ENCODE peak calls at places on chromosomes 3 and 15, in five cellular contexts. K, X, S, I and P are unnamed samples.

GRCh38 chr3:150365132-150365604 is 42.9 kb upstream of the TSC22D2 start:
- DNase-seq in S (no peak), X (peak), K (peak), I (no peak), P (peak)

GRCh38 chr3:134486577-134487041 is 752 bp downstream of the CEP63 start:
- DNase-seq in X (peak), I (no peak), K (no peak), S (peak), P (peak)

GRCh38 chr15:58987036-58987435 is 427 bp upstream of the RNF111 start:
- DNase-seq in I (no peak), S (no peak), X (no peak), K (no peak), P (no peak)

GRCh38 chr15:92667291-92667904 is 11.8 kb upstream of the FAM174B start:
- DNase-seq in X (no peak), I (no peak), S (no peak), K (no peak), P (no peak)

GRCh38 chr15:58474741-58475323 is 43.0 kb downstream of the LIPC start:
- DNase-seq in I (no peak), K (no peak), S (no peak), X (no peak), P (peak)

GRCh38 chr3:5002174-5002870 is 23.1 kb downstream of the BHLHE40 start:
- DNase-seq in K (no peak), X (no peak), S (peak), I (no peak), P (no peak)

GRCh38 chr3:71409352-71409751 is 174.2 kb downstream of the FOXP1 start:
- DNase-seq in I (no peak), X (no peak), S (no peak), K (no peak), P (no peak)

GRCh38 chr3:122533931-122534334 is 19.2 kb upstream of the KPNA1 start:
- DNase-seq in I (peak), S (no peak), K (peak), X (peak), P (peak)

GRCh38 chr3:15284121-15284889 is 48.1 kb downstream of the SH3BP5 start:
- DNase-seq in X (peak), I (no peak), K (no peak), S (peak), P (no peak)

GRCh38 chr3:154781595-154781994 is 298.5 kb upstream of the MME start:
- DNase-seq in K (no peak), X (no peak), I (no peak), S (no peak), P (no peak)

GRCh38 chr3:48708481-48708889 is 8.5 kb downstream of the IP6K2 start:
- DNase-seq in X (peak), I (no peak), S (no peak), K (no peak), P (no peak)

GRCh38 chr15:40567111-40567510 is 2.0 kb upstream of the RPUSD2 start:
- DNase-seq in K (peak), S (no peak), X (peak), I (no peak), P (no peak)

GRCh38 chr3:48694610-48695051 is 8.9 kb upstream of the NCKIPSD start:
- DNase-seq in I (no peak), X (peak), S (no peak), K (peak), P (no peak)

GRCh38 chr3:63960048-63960711 is 48.0 kb upstream of the SCAANT1 start:
- DNase-seq in I (no peak), S (no peak), X (peak), K (peak), P (no peak)
- H3K4me3 ChIP-seq in I (no peak), S (no peak), X (peak), K (peak), P (no peak)

DNA sequence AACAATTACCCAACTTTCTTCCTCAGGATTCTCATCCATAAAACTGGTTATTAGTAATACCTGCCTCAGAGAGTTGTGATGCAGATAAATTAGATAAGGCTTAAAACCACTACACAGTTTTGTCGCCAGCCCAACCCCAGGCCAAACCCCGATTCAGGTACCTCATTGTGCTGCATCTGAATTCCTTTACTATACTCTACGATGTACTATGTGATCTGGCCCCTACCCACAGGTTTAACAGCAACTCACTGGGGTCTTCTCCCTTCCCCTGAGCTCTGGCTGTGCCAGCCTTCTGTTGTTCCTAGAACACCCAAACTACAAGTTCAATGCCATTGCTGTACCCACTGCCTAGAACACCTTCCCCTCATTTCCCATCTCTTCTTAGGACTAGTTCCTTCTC is 64.6 kb downstream of the MYO5A start:
- DNase-seq in S (no peak), X (no peak), K (no peak), I (no peak), P (no peak)
- H3K4me3 ChIP-seq in S (peak), X (no peak), K (no peak), I (no peak), P (peak)

GRCh38 chr3:58351920-58352319 is 19.2 kb downstream of the PXK start:
- DNase-seq in K (no peak), I (no peak), S (no peak), X (no peak), P (peak)

GRCh38 chr3:58350627-58351013 is 17.9 kb downstream of the PXK start:
- DNase-seq in K (no peak), S (no peak), X (peak), I (no peak), P (peak)

GRCh38 chr3:58347984-58348383 is 15.3 kb downstream of the PXK start:
- DNase-seq in I (no peak), X (no peak), K (no peak), S (no peak), P (no peak)

GRCh38 chr3:58352624-58353023 is 19.9 kb downstream of the PXK start:
- DNase-seq in K (no peak), X (no peak), S (no peak), I (no peak), P (no peak)

DNA sequence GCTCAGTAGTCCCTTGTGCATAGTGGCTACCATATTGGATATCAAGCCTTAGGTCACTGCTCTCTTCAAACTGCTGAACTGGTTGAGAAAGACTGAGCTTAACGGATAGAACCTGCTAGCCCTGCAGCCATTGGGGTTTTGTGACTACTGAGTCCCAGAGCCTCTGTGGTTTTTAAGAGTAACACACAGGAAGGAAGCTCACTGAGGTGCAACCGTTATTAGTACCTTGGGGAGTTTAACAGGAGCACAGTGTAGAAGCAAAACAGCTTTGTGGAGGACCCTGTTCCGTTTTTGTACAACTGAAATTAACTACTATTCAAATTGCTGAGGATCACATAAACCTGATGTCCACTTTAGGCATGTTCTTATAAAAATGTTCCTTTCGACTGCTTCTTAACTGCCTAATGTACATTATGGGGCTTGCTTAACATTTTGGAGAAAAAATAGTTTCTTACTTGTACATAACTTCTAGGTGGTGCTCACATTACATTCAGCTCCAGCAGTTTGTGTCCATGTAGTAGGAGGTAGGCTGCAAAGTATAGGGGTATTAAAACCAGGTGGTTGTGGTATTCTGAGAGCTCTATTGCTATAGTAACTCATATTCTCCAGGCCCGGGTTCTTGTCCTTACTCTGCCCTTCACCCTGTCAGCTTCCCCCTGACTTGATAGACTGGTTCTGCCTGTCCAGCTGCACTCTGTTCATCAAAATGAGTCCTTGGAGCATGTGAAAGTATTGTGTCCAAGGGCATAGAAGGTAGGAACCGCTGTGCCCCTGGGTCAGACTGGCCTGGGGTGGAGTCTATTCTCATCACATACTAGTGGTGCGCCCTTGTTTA is 17.3 kb downstream of the PXK start:
- DNase-seq in S (no peak), I (peak), K (no peak), X (no peak), P (peak)
- H3K4me3 ChIP-seq in S (no peak), I (no peak), K (no peak), X (no peak), P (no peak)

GRCh38 chr15:24848050-24848449 is 106.7 kb upstream of the SNRPN start:
- DNase-seq in K (no peak), S (no peak), X (peak), I (no peak), P (no peak)
- H3K4me3 ChIP-seq in K (no peak), S (no peak), X (peak), I (no peak), P (no peak)

GRCh38 chr3:114624676-114625181 is 330.9 kb downstream of the TIGIT start:
- DNase-seq in X (peak), K (peak), I (no peak), S (no peak), P (no peak)

GRCh38 chr3:114624047-114624445 is 330.2 kb downstream of the TIGIT start:
- DNase-seq in S (no peak), I (no peak), K (no peak), X (peak), P (no peak)

GRCh38 chr3:114622001-114622400 is 328.2 kb downstream of the TIGIT start:
- DNase-seq in I (no peak), K (no peak), X (no peak), S (no peak), P (no peak)

GRCh38 chr3:114626751-114627150 is 332.9 kb downstream of the TIGIT start:
- DNase-seq in S (no peak), X (peak), K (no peak), I (no peak), P (no peak)

DNA sequence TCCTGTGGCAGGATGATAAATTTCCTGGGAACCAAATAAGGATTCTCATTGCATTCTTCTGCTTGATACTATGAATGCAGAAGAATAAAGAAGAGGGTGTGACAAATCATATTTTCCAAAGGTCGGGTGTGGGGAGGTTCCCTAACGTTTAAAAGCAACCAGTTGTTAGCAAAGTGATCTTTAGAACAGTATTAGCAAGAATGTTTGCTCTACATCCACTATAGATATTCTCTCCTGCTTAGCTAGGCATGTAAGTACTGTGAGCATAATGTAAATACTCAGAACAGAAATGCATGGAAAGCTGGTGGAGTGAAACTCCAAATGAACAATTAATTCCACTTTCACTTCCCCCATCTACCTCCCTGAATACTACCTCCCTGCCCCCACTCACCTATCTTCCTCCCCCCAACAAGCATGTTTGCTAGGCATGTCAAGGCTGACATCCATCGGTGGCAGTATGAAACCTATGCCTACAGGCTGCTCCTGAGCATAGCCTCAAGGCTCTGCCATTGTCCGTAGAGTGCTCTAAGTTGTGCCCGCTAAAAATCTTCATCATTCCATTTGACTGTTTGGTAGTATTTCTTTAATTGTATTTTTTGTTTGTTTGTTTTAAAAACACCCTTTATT is 329.7 kb downstream of the TIGIT start:
- DNase-seq in S (no peak), I (no peak), X (no peak), K (no peak), P (peak)
- H3K4me3 ChIP-seq in S (no peak), I (no peak), X (peak), K (peak), P (no peak)

GRCh38 chr15:68796576-68796975 is 24.1 kb downstream of the ANP32A start:
- DNase-seq in S (no peak), I (no peak), K (no peak), X (no peak), P (no peak)

GRCh38 chr15:68793776-68794175 is 26.9 kb downstream of the ANP32A start:
- DNase-seq in K (no peak), I (no peak), X (no peak), S (no peak), P (no peak)

GRCh38 chr15:68794307-68794706 is 26.4 kb downstream of the ANP32A start:
- DNase-seq in I (no peak), X (no peak), S (no peak), K (no peak), P (peak)

GRCh38 chr15:68795298-68795848 is 25.3 kb downstream of the ANP32A start:
- DNase-seq in X (peak), I (peak), K (no peak), S (peak), P (peak)

GRCh38 chr15:68794869-68795268 is 25.8 kb downstream of the ANP32A start:
- DNase-seq in X (no peak), I (no peak), K (no peak), S (no peak), P (no peak)
- H3K4me3 ChIP-seq in X (no peak), I (peak), K (no peak), S (no peak), P (peak)